ENCODE peak calls at places on chromosomes 11 and 22, in eight cellular contexts. F, L, P, V, Q, D, R and T are unnamed samples. For H3K4me1, the result is how much of the 10 kb centered on the place peaks cover.

GRCh38 chr11:13333456-13333957 is 55.9 kb downstream of the BMAL1 start:
- DNase-seq in L (no peak), P (no peak), R (no peak), Q (no peak), F (no peak), V (no peak), D (no peak), T (no peak)

GRCh38 chr22:41976070-41976901 is 7.0 kb downstream of the SEPTIN3 start:
- DNase-seq in R (peak), Q (no peak), P (no peak), L (peak), V (peak), F (no peak), D (peak), T (no peak)

GRCh38 chr11:116879789-116880402 is 42.5 kb upstream of the APOA1 start:
- DNase-seq in Q (peak), V (no peak), L (peak), F (peak), R (no peak), D (no peak), P (no peak), T (no peak)

GRCh38 chr11:24779791-24780190 is 282.9 kb downstream of the LUZP2 start:
- DNase-seq in Q (peak), R (no peak), V (no peak), D (peak), L (peak), F (peak), P (no peak), T (no peak)

GRCh38 chr11:64876835-64877341 is 1.5 kb downstream of the EHD1 start:
- DNase-seq in D (peak), P (peak), L (no peak), F (no peak), V (peak), R (no peak), Q (no peak), T (no peak)

GRCh38 chr11:34166806-34167740 is 61.6 kb downstream of the NAT10 start:
- DNase-seq in D (no peak), R (no peak), Q (no peak), F (no peak), V (peak), P (no peak), L (no peak), T (no peak)

GRCh38 chr22:23037429-23038333 is 32.6 kb upstream of the GNAZ start:
- DNase-seq in R (no peak), F (no peak), P (no peak), D (no peak), L (no peak), V (no peak), Q (no peak), T (no peak)

GRCh38 chr11:118000850-118001228 is 14.6 kb downstream of the IL10RA start:
- DNase-seq in R (no peak), V (no peak), D (no peak), F (no peak), Q (no peak), P (no peak), L (no peak), T (peak)

GRCh38 chr22:28607710-28608109 is 71.9 kb downstream of the TTC28 start:
- DNase-seq in D (no peak), Q (peak), R (no peak), L (no peak), V (no peak), P (no peak), F (no peak), T (no peak)

GRCh38 chr11:9756878-9757277 is 93.0 kb downstream of the SWAP70 start:
- DNase-seq in D (no peak), L (no peak), F (peak), P (no peak), V (no peak), Q (no peak), R (no peak), T (no peak)
- H3K4me1 ChIP-seq in D (under half), L (under half), F (half or more), P (under half), V (under half), Q (half or more), R (half or more), T (under half)

DNA sequence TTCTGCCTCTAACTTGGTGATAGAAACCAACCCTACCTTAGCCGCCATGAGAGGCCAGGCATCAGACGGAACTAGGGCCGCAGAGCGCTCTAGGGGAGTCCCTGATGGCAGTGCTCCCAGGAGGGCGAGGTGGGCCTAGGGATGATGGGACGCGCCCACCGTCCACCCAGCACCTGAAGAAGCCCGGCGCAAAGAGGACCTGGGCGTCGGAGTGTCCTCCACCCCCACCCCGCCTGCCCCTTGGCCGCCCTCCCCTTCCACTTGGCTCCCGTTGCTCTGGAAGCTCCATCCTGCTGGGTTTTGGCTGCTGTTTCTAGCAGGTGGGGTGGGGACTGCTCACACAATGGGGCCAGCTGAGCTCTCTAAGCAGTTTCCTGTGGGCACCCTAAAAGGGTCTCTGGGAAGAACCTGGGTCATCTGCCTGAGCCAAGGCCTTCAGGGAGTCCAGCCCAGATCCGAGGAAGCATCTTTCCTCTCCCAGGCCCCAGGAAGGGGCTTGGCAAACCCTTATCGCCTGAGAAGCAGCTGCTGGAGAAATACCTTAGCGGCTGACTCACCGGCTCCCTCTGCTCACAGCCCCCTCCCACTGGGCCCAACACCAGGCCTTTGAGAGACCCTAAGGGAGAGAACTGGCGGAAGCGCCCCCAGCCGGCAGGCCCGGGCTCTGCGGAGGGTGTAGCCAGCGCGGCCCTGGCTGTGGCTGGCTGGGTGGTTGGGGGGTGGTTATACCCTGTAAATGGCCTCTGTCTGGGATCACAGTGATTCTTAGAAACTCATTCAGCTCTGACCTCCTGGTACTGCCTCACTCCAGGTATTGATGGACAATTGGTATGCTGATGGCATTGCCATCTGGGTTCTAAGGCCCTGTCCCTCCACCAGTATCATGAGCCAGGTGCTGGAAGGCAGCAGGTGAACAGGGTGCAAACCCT is 19.3 kb downstream of the CREB3L1 start:
- DNase-seq in L (peak), P (no peak), F (peak), D (peak), Q (peak), V (peak), R (peak), T (no peak)
- TF ChIP-seq CTCF in L (peak), P (peak), F (peak), D (peak), Q (peak), V (peak), R (peak), T (peak)

GRCh38 chr11:134289167-134289566 is 13.0 kb downstream of the GLB1L3 start:
- DNase-seq in L (no peak), D (no peak), F (no peak), V (no peak), R (no peak), Q (no peak), P (no peak), T (no peak)

GRCh38 chr11:134289789-134290188 is 13.6 kb downstream of the GLB1L3 start:
- DNase-seq in V (no peak), Q (no peak), L (no peak), R (no peak), D (no peak), F (no peak), P (no peak), T (peak)

GRCh38 chr11:134288486-134288885 is 12.3 kb downstream of the GLB1L3 start:
- DNase-seq in Q (no peak), L (no peak), F (no peak), R (no peak), V (no peak), D (no peak), P (no peak), T (peak)

GRCh38 chr11:134290646-134291045 is 14.5 kb downstream of the GLB1L3 start:
- DNase-seq in L (no peak), D (no peak), P (no peak), R (no peak), F (no peak), Q (no peak), V (no peak), T (peak)

DNA sequence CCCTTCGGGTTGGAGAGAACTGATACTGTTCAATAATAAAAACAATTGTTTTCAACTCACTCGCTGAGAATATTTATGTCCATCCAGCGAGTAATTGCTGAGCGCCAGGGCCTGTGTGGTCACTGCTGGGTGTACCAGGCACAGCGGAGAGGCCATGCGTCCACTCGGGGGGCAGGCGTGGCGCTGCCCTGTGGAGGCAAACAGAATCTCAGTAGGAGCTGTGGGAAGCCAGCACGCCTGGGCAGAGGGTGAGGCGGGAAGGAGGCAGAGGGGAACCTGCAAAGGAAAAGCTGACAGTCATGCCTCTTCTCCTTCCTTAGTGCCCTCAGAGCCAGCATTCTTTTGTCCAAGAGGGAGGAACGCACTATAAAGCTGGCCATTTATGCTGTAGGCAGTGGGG is 11.4 kb downstream of the GLB1L3 start:
- DNase-seq in F (no peak), Q (no peak), V (no peak), P (no peak), D (no peak), R (no peak), L (no peak), T (peak)
- H3K27ac ChIP-seq in F (no peak), Q (no peak), V (no peak), P (no peak), D (no peak), R (no peak), L (no peak), T (no peak)

DNA sequence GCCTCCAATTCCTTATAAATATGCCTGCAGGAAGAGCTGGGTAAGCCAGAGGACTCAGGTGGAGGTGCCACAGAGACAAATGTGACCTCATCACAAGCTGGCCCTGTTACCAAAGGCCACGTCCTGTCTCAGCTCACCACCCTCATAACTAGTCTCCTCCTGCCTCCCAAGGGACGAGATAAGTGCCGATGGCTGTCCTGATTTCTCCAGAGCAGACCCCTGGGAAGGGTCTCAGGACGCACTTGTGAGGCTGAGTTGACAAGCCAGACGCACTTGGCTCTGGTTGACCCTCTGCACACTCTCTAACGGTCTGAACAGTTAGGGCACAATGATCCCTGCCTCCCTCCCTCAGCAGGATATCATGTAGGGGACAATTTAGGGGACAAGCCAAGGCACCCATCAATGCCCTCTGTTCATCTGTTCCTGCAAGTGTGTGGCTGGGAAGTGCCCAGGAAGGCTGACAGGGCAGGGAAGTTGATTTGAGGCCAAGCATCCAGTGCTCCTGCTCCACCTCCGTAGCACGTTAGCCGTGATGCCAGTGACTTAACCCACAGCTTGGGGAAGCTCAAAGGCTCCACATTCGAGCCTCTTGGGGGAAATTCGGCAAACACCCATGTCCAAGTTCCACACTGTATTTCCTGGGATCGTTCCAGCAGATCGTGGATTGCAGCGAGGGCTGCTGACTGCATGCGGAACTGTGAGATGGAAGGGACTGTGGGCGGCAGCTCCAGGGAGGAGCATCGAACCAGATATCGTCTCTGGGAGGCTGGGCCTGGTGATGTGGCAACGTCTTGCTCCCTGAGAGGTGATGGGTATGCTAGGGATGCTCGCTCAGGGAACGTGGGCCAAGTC is 2.8 kb downstream of the SMIM38 start:
- DNase-seq in D (no peak), F (no peak), V (no peak), L (no peak), R (no peak), Q (no peak), P (no peak), T (no peak)
- H3K4me1 ChIP-seq in D (under half), F (under half), V (under half), L (under half), R (half or more), Q (under half), P (under half), T (under half)

GRCh38 chr11:43504316-43504950 is 145.7 kb downstream of the TTC17 start:
- DNase-seq in F (no peak), R (no peak), V (no peak), L (peak), Q (no peak), P (no peak), D (peak), T (no peak)
- TF ChIP-seq CTCF in F (peak), R (peak), V (no peak), L (peak), Q (peak), P (peak), D (peak), T (no peak)

DNA sequence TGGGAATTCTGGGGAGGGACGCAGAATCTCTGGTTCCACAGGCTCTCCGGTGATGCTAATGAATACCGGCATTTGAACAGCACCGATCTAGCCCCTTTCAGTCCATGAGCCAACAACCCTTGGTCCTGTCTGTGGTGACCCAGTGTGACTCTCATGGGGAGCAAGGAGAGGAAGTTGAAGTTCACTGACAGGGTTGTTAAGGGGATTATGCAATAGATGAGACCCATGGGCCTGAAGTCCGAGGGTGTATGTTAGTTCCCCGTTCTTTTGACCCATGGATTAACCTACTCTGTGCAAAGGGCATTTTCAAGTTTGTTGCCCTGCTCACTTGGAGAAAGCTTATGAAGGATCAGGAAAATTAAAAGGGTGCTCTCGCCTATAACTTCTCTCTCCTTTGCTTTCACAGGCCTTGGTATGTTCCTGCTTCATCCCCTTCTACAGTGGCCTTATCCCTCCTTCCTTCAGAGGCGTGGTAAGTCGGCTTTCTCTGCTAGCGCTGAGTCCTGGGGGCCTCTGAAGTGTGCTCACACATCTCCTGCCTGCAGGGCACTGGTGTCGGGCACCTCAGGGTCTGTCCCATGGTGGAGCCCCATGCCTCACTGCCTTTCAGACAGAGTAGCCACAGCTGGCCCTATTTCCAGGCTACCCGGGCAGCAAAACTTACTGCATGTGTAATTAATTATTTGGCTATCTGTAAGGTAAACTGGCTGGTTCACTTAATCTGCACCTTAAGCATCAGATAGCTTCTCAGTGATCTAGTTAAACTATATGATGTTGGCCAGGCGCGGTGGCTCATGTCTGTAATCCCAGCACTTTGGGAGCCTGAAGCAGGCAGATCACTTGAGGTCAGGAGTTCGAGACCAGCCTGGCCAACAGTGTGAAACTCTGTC is 5.1 kb downstream of the PNPLA3 start:
- DNase-seq in F (no peak), D (no peak), P (no peak), R (no peak), V (no peak), Q (no peak), L (peak), T (no peak)
- H3K27ac ChIP-seq in F (no peak), D (no peak), P (no peak), R (no peak), V (no peak), Q (no peak), L (no peak), T (no peak)

GRCh38 chr11:2802389-2803185 is 83.0 kb downstream of the CDKN1C start:
- DNase-seq in R (peak), V (peak), L (no peak), F (no peak), D (peak), Q (no peak), P (peak), T (no peak)
- H3K4me1 ChIP-seq in R (half or more), V (under half), L (under half), F (under half), D (under half), Q (under half), P (under half), T (under half)

GRCh38 chr11:83350187-83350586 is 64.0 kb upstream of the CCDC90B start:
- DNase-seq in F (no peak), L (no peak), D (no peak), P (no peak), R (no peak), V (no peak), Q (no peak), T (no peak)

DNA sequence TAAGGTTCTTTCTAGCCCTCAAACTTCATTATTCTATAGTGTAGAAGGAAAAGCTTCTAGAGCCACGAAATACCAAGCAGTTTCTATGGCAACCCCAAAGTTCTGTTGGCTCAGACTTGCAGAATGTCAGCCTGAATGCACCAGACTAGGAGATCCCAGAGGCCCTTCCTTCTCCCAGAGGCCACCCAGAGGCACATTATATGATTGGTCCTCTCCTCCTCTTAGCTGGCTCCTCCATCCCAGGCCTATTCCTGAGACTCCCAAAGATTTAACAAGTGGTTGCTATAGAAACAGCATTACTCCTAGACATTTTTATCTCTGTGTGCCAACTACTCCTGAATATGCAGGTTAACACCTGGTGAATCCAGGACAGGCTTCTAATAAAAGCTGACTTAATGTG is 69.2 kb upstream of the CCDC90B start:
- DNase-seq in Q (no peak), F (no peak), D (no peak), V (no peak), L (no peak), P (no peak), R (no peak), T (no peak)
- TF ChIP-seq CTCF in Q (no peak), F (no peak), D (no peak), V (no peak), L (no peak), P (no peak), R (no peak), T (no peak)

DNA sequence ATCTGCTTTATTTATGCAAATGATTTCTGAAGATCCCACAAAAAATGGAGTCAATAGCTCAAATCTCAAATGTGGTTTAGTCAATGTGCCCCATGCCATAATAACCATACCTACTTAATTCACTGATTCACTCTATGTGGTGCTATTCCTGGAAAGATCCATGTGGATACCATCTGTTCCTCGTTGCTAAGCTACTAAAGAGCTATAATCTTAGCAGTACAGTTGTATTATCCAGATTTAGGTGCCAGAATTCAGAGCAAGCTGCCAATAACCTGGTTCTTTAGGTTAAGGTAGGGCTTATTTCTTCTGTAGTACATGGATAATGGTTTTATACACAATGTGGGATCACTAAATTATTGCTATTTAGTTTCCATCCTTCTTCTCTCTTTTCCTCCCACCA is 974.7 kb upstream of the CCDC90B start:
- DNase-seq in R (no peak), D (no peak), F (no peak), P (no peak), V (no peak), Q (no peak), L (no peak), T (no peak)
- H3K27ac ChIP-seq in R (no peak), D (no peak), F (no peak), P (no peak), V (no peak), Q (no peak), L (no peak), T (no peak)

DNA sequence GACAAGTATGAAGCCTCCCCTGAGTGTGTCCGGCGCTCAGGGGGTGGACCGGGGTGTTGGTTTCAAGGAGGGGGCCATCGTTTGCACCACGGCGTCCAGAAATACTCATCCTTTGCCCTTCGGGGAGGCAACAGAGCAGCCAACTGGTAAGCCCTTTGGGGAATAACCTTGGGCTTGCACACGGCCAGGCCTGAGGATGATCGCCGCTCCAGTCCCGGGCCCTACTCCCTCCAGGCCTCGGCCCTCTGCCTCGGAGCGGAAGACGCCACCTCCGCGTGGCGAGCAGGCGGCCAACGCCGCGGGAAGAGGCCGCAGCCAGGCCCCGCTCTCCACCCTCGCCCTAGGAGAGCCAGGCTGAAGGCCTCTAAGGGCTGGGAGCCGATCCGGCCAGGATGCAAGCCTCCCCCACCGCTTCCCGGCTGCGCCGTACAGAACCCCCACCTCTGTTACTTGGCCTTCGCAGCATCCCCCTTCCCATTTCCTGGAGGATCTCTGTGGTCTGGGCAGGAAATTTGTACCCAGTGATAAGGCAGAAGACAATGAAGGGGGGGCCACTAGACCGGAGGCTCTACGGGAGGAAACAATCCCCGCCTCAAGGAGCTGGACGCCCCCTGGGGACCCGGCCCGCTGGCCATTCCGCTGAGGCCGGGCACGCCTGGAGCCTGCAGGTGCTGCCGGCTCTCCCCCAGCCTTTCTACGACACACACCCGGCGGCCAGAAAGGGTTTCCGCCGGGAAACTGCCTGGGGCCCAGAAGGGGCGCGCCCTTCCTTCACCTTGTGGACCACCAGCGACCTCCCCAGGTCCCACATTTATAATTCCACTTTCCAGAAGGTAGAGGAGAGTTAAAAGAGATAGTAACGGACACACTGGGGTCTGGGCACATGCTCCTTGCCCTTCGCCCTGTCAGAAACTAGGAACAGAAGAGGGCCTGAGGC is 2.6 kb downstream of the ESAM start:
- DNase-seq in L (peak), F (no peak), Q (no peak), P (no peak), R (peak), V (peak), D (no peak), T (no peak)
- H3K4me1 ChIP-seq in L (under half), F (under half), Q (under half), P (under half), R (half or more), V (under half), D (under half), T (half or more)